ENCODE peak calls at places on chromosomes 12 and 14, in five cellular contexts. J, B, I, M and Y are unnamed samples.

GRCh38 chr14:101224356-101225115 is 321.0 kb upstream of the RTL1 start:
- DNase-seq in J (peak; percentile 42), B (no peak), I (no peak), M (no peak), Y (no peak)

GRCh38 chr14:23727566-23728335 is 91.6 kb downstream of the DHRS2 start:
- DNase-seq in J (no peak), B (no peak), I (no peak), M (no peak), Y (no peak)

GRCh38 chr14:66600416-66600815 is 92.5 kb downstream of the GPHN start:
- DNase-seq in J (no peak), B (no peak), I (no peak), M (no peak), Y (no peak)

GRCh38 chr12:15164997-15165659 is 56.1 kb downstream of the RERG start:
- DNase-seq in J (peak; percentile 41), B (no peak), I (no peak), M (no peak), Y (no peak)

GRCh38 chr12:57430117-57430930 is 519 bp downstream of the R3HDM2 start:
- DNase-seq in J (peak; percentile 76), B (no peak), I (peak; percentile 61), M (peak; percentile 32), Y (peak; percentile 25)

GRCh38 chr12:51631591-51631990 is 40.6 kb downstream of the SCN8A start:
- DNase-seq in J (no peak), B (no peak), I (no peak), M (no peak), Y (no peak)

GRCh38 chr12:47870175-47870781 is 34.5 kb downstream of the VDR start:
- DNase-seq in J (peak; percentile 82), B (no peak), I (peak; percentile 68), M (no peak), Y (no peak)

GRCh38 chr12:117439531-117440001 is 78.1 kb upstream of the NOS1 start:
- DNase-seq in J (peak; percentile 91), B (no peak), I (no peak), M (no peak), Y (no peak)

GRCh38 chr14:88496414-88496813 is 58.4 kb downstream of the PTPN21 start:
- DNase-seq in J (no peak), B (no peak), I (no peak), M (no peak), Y (no peak)

GRCh38 chr12:117646595-117646994 is 285.2 kb upstream of the NOS1 start:
- DNase-seq in J (no peak), B (no peak), I (no peak), M (no peak), Y (no peak)

GRCh38 chr12:124188561-124189405 is 106.1 kb upstream of the RFLNA start:
- DNase-seq in J (no peak), B (no peak), I (no peak), M (no peak), Y (no peak)

GRCh38 chr12:59372971-59373370 is 222.9 kb upstream of the SLC16A7 start:
- DNase-seq in J (no peak), B (no peak), I (peak; percentile 44), M (no peak), Y (no peak)

GRCh38 chr12:34292736-34293625 is 270.7 kb downstream of the ALG10 start:
- DNase-seq in J (peak; percentile 16), B (no peak), I (no peak), M (no peak), Y (no peak)

GRCh38 chr12:10068634-10069033 is 30.2 kb downstream of the CLEC1A start:
- DNase-seq in J (no peak), B (peak; percentile 85), I (no peak), M (no peak), Y (no peak)

GRCh38 chr14:104817930-104818713 is 17.2 kb downstream of the ZBTB42 start:
- DNase-seq in J (no peak), B (no peak), I (peak; percentile 2), M (no peak), Y (no peak)